ENCODE peak calls at places on chromosomes 7 and 10, in seven cellular contexts. V, G, A, K, F, X and S are unnamed samples.
A peak's percentile ranks its signal among the peaks of the same experiment; 100 is the strongest.

GRCh38 chr10:96339956-96340904 is 18.6 kb downstream of the OPALIN start:
- DNase-seq in X (peak; percentile 79), V (peak; percentile 52), G (peak; percentile 86), F (peak; percentile 46), A (no peak), K (peak; percentile 54), S (no peak)

GRCh38 chr7:55565693-55566092 is 6.6 kb downstream of the VOPP1 start:
- DNase-seq in V (no peak), X (no peak), G (no peak), F (no peak), A (no peak), K (no peak), S (no peak)

GRCh38 chr7:98569606-98570337 is 47.3 kb upstream of the NPTX2 start:
- DNase-seq in A (peak; percentile 76), F (no peak), X (no peak), G (no peak), V (no peak), K (peak; percentile 49), S (no peak)

GRCh38 chr7:45157653-45158401 is at the start of gene RAMP3:
- DNase-seq in K (no peak), F (no peak), A (peak; percentile 55), V (no peak), X (no peak), G (peak; percentile 13), S (no peak)

GRCh38 chr10:129277804-129278203 is 189.2 kb upstream of the MGMT start:
- DNase-seq in V (no peak), K (no peak), F (no peak), A (no peak), X (no peak), G (no peak), S (no peak)

GRCh38 chr10:52357986-52358385 is 43.9 kb downstream of the DKK1 start:
- DNase-seq in V (no peak), K (no peak), X (no peak), F (no peak), G (no peak), A (no peak), S (no peak)

GRCh38 chr7:100902638-100903037 is 7.0 kb upstream of the ACHE start:
- DNase-seq in G (no peak), X (no peak), K (no peak), V (no peak), A (no peak), F (no peak), S (no peak)

GRCh38 chr7:150631866-150632864 is at the start of gene GIMAP6:
- DNase-seq in V (peak; percentile 43), X (no peak), A (no peak), G (no peak), K (no peak), F (no peak), S (no peak)

GRCh38 chr7:23472046-23472445 is 1.8 kb upstream of the IGF2BP3 start:
- DNase-seq in G (no peak), F (no peak), K (no peak), V (no peak), A (no peak), X (no peak), S (no peak)

GRCh38 chr7:108452707-108453106 is 3.5 kb downstream of the NRCAM start:
- DNase-seq in F (no peak), G (peak; percentile 19), K (peak; percentile 28), X (no peak), A (no peak), V (no peak), S (no peak)

GRCh38 chr10:97584060-97584797 is at the start of gene HOGA1:
- DNase-seq in F (no peak), K (peak; percentile 35), A (no peak), G (peak; percentile 61), X (no peak), V (peak; percentile 85), S (peak; percentile 37)

GRCh38 chr10:78507761-78508160 is 474.1 kb downstream of the RPS24 start:
- DNase-seq in F (no peak), G (peak; percentile 27), K (no peak), X (no peak), V (no peak), A (peak; percentile 79), S (no peak)

GRCh38 chr7:132571970-132572369 is 4.3 kb downstream of the PLXNA4 start:
- DNase-seq in G (no peak), A (no peak), X (no peak), K (no peak), F (no peak), V (no peak), S (no peak)

GRCh38 chr7:13910805-13911551 is 78.5 kb downstream of the ETV1 start:
- DNase-seq in F (no peak), X (no peak), K (no peak), A (no peak), G (no peak), V (no peak), S (no peak)

GRCh38 chr10:48287417-48288391 is 13.2 kb upstream of the FRMPD2 start:
- DNase-seq in F (peak; percentile 94), X (no peak), G (peak; percentile 30), K (peak; percentile 26), A (no peak), V (peak; percentile 23), S (no peak)

GRCh38 chr7:35988105-35988504 is 164.9 kb upstream of the EEPD1 start:
- DNase-seq in A (no peak), X (no peak), G (no peak), K (peak; percentile 65), F (peak; percentile 68), V (no peak), S (no peak)

GRCh38 chr7:99563650-99564049 is 5.2 kb downstream of the ZNF655 start:
- DNase-seq in X (peak; percentile 78), V (no peak), A (no peak), K (peak; percentile 73), F (no peak), G (no peak), S (no peak)

GRCh38 chr7:80347173-80347572 is 164.7 kb downstream of the GNAT3 start:
- DNase-seq in F (no peak), G (peak; percentile 37), K (peak; percentile 27), A (no peak), X (no peak), V (no peak), S (no peak)

GRCh38 chr7:46945328-46945727 is 636.6 kb downstream of the TNS3 start:
- DNase-seq in F (no peak), K (no peak), G (no peak), X (no peak), V (no peak), A (no peak), S (no peak)

DNA sequence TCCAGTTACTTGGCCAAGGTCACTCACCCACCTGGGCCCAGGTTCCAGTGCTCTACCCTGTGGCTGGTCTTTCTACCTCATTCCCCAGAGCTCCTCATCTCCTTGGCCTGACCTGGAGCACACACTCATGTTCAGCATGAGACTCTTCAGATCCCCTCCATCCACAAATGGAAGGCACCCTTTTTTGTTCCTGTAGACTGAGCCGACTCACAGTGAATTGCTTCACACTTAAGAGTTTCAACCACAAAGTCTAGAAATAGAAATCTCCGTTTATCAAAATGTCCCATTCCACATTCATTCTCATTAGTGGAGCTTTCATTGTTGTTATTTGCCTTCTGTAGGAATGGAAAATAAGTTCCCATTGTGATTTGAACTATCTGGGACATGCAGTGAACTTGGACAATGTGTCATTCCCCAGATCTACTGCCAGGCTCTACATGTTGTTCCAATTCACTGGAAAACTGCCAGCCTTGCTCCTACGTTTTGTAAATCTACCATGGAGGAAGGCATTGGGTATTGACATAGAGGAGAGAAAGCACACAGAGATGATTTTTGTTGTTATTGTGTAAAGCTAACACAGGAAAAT is 125.3 kb upstream of the CELF2 start:
- DNase-seq in G (no peak), K (no peak), V (peak; percentile 34), F (no peak), X (no peak), A (no peak), S (no peak)
- H3K4me3 ChIP-seq in G (no peak overlapping the region), K (no peak overlapping the region), V (no peak overlapping the region), F (no peak overlapping the region), X (no peak overlapping the region), A (no peak overlapping the region), S (no peak overlapping the region)

GRCh38 chr7:1529383-1530116 is 952 bp upstream of the MAFK start:
- DNase-seq in G (no peak), X (no peak), V (no peak), K (no peak), F (no peak), A (peak; percentile 68), S (no peak)
- H3K36me3 ChIP-seq in G (no peaks in the 10 kb centered on the region), X (no peaks in the 10 kb centered on the region), V (no peaks in the 10 kb centered on the region), K (no peaks in the 10 kb centered on the region), F (no peaks in the 10 kb centered on the region), A (no peaks in the 10 kb centered on the region), S (no peaks in the 10 kb centered on the region)

GRCh38 chr10:73866621-73867020 is 7.7 kb downstream of the CAMK2G start:
- DNase-seq in K (no peak), X (no peak), V (no peak), G (no peak), A (no peak), F (no peak), S (no peak)

GRCh38 chr10:73864229-73864628 is 10.1 kb downstream of the CAMK2G start:
- DNase-seq in K (no peak), X (no peak), A (no peak), V (no peak), G (no peak), F (no peak), S (no peak)

GRCh38 chr10:73867126-73867807 is 7.1 kb downstream of the CAMK2G start:
- DNase-seq in F (no peak), V (no peak), A (peak; percentile 81), G (peak; percentile 39), X (no peak), K (no peak), S (no peak)

GRCh38 chr10:73865107-73865458 is 9.3 kb downstream of the CAMK2G start:
- DNase-seq in X (no peak), A (no peak), F (no peak), G (no peak), K (no peak), V (no peak), S (no peak)

DNA sequence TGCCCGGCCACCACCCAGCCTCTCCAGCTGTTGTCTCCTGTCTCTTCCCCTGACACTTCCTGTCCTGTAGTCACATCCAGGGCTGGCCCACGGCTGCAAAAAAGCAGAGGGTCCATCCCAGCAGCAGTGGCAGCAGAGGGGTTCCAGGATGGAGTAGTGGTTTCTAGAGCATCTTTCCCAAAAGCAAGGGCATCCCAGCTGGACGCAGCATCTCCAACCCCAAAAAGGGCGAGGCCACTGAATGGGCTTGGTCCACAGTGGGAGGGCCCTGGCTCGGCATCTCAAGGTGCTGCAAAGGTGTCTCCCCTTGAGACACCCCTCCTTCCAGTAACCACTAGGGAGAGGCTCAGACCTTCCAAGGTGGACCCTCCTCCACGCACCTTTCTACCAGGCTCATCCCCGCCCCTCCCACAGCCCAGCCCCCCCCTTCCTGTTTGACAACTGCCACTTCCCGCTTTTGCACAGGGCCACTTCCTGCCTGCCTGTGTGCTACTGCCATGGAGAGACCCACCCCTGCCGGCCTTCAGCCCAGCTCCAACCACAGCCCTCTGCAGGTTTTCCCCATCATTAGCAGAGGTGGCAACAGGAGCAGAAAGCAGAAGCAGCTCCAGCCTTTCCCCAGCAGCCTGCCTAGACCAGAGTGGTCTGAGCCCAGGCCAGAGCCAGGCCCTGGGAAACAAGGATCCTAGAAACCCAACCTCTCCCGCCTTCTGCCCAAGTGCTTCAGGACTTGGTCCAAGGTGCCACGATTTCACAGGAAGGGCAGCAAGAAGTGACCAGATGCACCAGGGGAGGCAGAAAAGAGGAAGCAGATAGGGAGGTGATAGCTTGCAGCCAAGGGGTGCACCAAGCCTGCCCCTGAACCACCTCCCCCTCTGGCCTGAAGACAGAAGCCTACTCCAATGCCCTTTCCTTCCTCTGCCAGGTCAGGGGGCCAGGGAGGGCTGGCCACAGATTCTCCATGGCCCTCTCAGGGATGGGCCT is 8.6 kb downstream of the CAMK2G start:
- DNase-seq in G (no peak), F (no peak), X (no peak), K (no peak), V (peak; percentile 42), A (peak; percentile 69), S (no peak)
- H3K4me3 ChIP-seq in G (no peak overlapping the region), F (no peak overlapping the region), X (no peak overlapping the region), K (no peak overlapping the region), V (no peak overlapping the region), A (no peak overlapping the region), S (no peak overlapping the region)

GRCh38 chr7:27756298-27756697 is 16.3 kb downstream of the TAX1BP1 start:
- DNase-seq in X (no peak), A (no peak), F (no peak), G (no peak), K (no peak), V (no peak), S (no peak)
- H3K36me3 ChIP-seq in X (peaks cover 7% of the 10 kb centered on the region), A (no peaks in the 10 kb centered on the region), F (peaks cover 70% of the 10 kb centered on the region), G (peaks cover 21% of the 10 kb centered on the region), K (peaks cover 31% of the 10 kb centered on the region), V (peaks cover 21% of the 10 kb centered on the region), S (no peaks in the 10 kb centered on the region)